ENCODE peak calls at places on chromosomes 12 and 14, in four cellular contexts. U, Q, X and L are unnamed samples.

GRCh38 chr14:23358042-23358441 is 5.4 kb upstream of the SLC22A17 start:
- DNase-seq in U (no peak), Q (peak), X (no peak), L (no peak)

GRCh38 chr12:109888179-109889020 is 8.1 kb upstream of the GLTP start:
- DNase-seq in U (no peak), Q (peak), X (peak), L (no peak)

GRCh38 chr14:89269404-89269803 is 147.6 kb downstream of the FOXN3 start:
- DNase-seq in U (no peak), Q (no peak), X (no peak), L (no peak)

GRCh38 chr14:61379639-61380184 is 58.3 kb downstream of the PRKCH start:
- DNase-seq in U (no peak), Q (no peak), X (no peak), L (no peak)

GRCh38 chr12:18320976-18321375 is 59.7 kb downstream of the PIK3C2G start:
- DNase-seq in U (no peak), Q (no peak), X (no peak), L (no peak)

GRCh38 chr12:14868916-14869315 is 16.7 kb downstream of the MGP start:
- DNase-seq in U (no peak), Q (no peak), X (peak), L (no peak)

GRCh38 chr12:52221912-52222457 is 11.1 kb upstream of the KRT7 start:
- DNase-seq in U (peak), Q (peak), X (peak), L (peak)

GRCh38 chr14:61537567-61538463 is 157.5 kb upstream of the HIF1A start:
- DNase-seq in U (peak), Q (no peak), X (peak), L (no peak)

GRCh38 chr14:72237722-72238666 is 305.8 kb downstream of the RGS6 start:
- DNase-seq in U (no peak), Q (no peak), X (no peak), L (no peak)

GRCh38 chr12:19916193-19916498 is 452.2 kb upstream of the PDE3A start:
- DNase-seq in U (no peak), Q (no peak), X (no peak), L (no peak)

GRCh38 chr14:55772521-55772920 is 192.5 kb downstream of the KTN1 start:
- DNase-seq in U (no peak), Q (no peak), X (no peak), L (no peak)

GRCh38 chr12:90287585-90287984 is 578.9 kb upstream of the ATP2B1 start:
- DNase-seq in U (no peak), Q (no peak), X (no peak), L (no peak)

GRCh38 chr12:98470469-98471082 is 44.8 kb upstream of the TMPO start:
- DNase-seq in U (no peak), Q (peak), X (no peak), L (no peak)

GRCh38 chr12:25806271-25806670 is 152.2 kb upstream of the RASSF8 start:
- DNase-seq in U (no peak), Q (no peak), X (peak), L (no peak)

GRCh38 chr14:92759679-92760523 is 11.5 kb upstream of the LGMN start:
- DNase-seq in U (no peak), Q (no peak), X (no peak), L (no peak)

GRCh38 chr12:95857151-95857550 is 1.6 kb upstream of the SNRPF start:
- DNase-seq in U (no peak), Q (no peak), X (peak), L (no peak)

GRCh38 chr12:18456344-18456743 is 195.0 kb downstream of the PIK3C2G start:
- DNase-seq in U (no peak), Q (no peak), X (no peak), L (no peak)

GRCh38 chr14:70660967-70661871 is 19.5 kb downstream of the TTC9 start:
- DNase-seq in U (peak), Q (peak), X (no peak), L (no peak)

GRCh38 chr12:10982244-10982643 is 4.5 kb downstream of the TAS2R50 start:
- DNase-seq in U (no peak), Q (no peak), X (no peak), L (peak)

GRCh38 chr12:47903151-47903611 is 1.6 kb downstream of the VDR start:
- DNase-seq in U (peak), Q (peak), X (peak), L (no peak)

GRCh38 chr12:52217223-52217622 is 15.8 kb upstream of the KRT7 start:
- DNase-seq in U (peak), Q (no peak), X (no peak), L (no peak)

GRCh38 chr12:81668475-81668874 is 90.7 kb downstream of the PPFIA2 start:
- DNase-seq in U (no peak), Q (no peak), X (peak), L (no peak)

GRCh38 chr14:102442241-102443211 is 67.0 kb downstream of the ANKRD9 start:
- DNase-seq in U (no peak), Q (no peak), X (no peak), L (no peak)

GRCh38 chr12:116473416-116473815 is 85.8 kb upstream of the MAP1LC3B2 start:
- DNase-seq in U (no peak), Q (no peak), X (no peak), L (no peak)

GRCh38 chr12:48285751-48286650 is 64.7 kb downstream of the ZNF641 start:
- DNase-seq in U (no peak), Q (no peak), X (no peak), L (no peak)

GRCh38 chr12:64085154-64085553 is 136.9 kb downstream of the KICS2 start:
- DNase-seq in U (no peak), Q (no peak), X (no peak), L (no peak)

GRCh38 chr12:115897718-115898117 is 379.8 kb downstream of the MED13L start:
- DNase-seq in U (no peak), Q (no peak), X (no peak), L (no peak)

GRCh38 chr14:76953196-76953945 is 75.1 kb downstream of the IRF2BPL start:
- DNase-seq in U (peak), Q (no peak), X (peak), L (peak)

GRCh38 chr12:51683763-51684357 is 92.8 kb downstream of the SCN8A start:
- DNase-seq in U (peak), Q (no peak), X (peak), L (no peak)

GRCh38 chr12:12265035-12265434 is 1.8 kb downstream of the LRP6 start:
- DNase-seq in U (no peak), Q (no peak), X (no peak), L (no peak)

GRCh38 chr12:94601972-94602517 is 48.3 kb downstream of the TMCC3 start:
- DNase-seq in U (no peak), Q (no peak), X (no peak), L (no peak)

GRCh38 chr12:76470028-76470939 is 89.3 kb downstream of the OSBPL8 start:
- DNase-seq in U (no peak), Q (no peak), X (peak), L (no peak)

GRCh38 chr12:122227341-122227740 is 1.5 kb upstream of the DIABLO start:
- DNase-seq in U (no peak), Q (peak), X (no peak), L (peak)

GRCh38 chr12:114815157-114815556 is 131.2 kb upstream of the TBX3 start:
- DNase-seq in U (no peak), Q (no peak), X (no peak), L (no peak)

GRCh38 chr14:40347675-40348074 is 915.4 kb upstream of the FBXO33 start:
- DNase-seq in U (no peak), Q (no peak), X (no peak), L (no peak)

GRCh38 chr12:76450690-76451089 is 102.5 kb upstream of the BBS10 start:
- DNase-seq in U (no peak), Q (no peak), X (peak), L (no peak)

GRCh38 chr14:81504864-81505263 is 28.8 kb downstream of the SEL1L start:
- DNase-seq in U (no peak), Q (no peak), X (no peak), L (no peak)

GRCh38 chr14:76870146-76870545 is 43.9 kb downstream of the LRRC74A start:
- DNase-seq in U (no peak), Q (no peak), X (peak), L (no peak)

GRCh38 chr14:24339284-24340151 is at the start of gene RIPK3:
- DNase-seq in U (peak), Q (peak), X (no peak), L (peak)

GRCh38 chr14:106185837-106186233 is 659.5 kb downstream of the TMEM121 start:
- DNase-seq in U (peak), Q (peak), X (no peak), L (peak)